ENCODE peak calls at places on chromosomes 13 and 19, in seven cellular contexts. F, I, C, V, U, Y and A are unnamed samples.

GRCh38 chr19:36605839-36606478 is 846 bp downstream of the ZNF382 start:
- DNase-seq in F (no peak), I (no peak), C (peak; percentile 1), V (no peak), U (no peak), Y (peak; percentile 0), A (no peak)

GRCh38 chr19:52188822-52189744 is 769 bp upstream of the PPP2R1A start:
- DNase-seq in F (peak; percentile 92), I (peak; percentile 92), C (no peak), V (peak; percentile 99), U (no peak), Y (no peak), A (no peak)

GRCh38 chr13:74040200-74040599 is 94.0 kb downstream of the KLF12 start:
- DNase-seq in F (peak; percentile 8), I (peak; percentile 62), C (no peak), V (no peak), U (peak; percentile 26), Y (no peak), A (peak; percentile 6)

GRCh38 chr19:51002542-51003311 is 1.3 kb upstream of the KLK8 start:
- DNase-seq in F (no peak), I (no peak), C (no peak), V (peak; percentile 29), U (peak; percentile 94), Y (no peak), A (no peak)

GRCh38 chr13:21124853-21125252 is 51.5 kb downstream of the SKA3 start:
- DNase-seq in F (no peak), I (no peak), C (peak; percentile 33), V (no peak), U (no peak), Y (no peak), A (no peak)

GRCh38 chr13:23378009-23378632 is 55.4 kb downstream of the SACS start:
- DNase-seq in F (peak; percentile 13), I (no peak), C (peak; percentile 93), V (no peak), U (peak; percentile 89), Y (peak; percentile 99), A (no peak)

GRCh38 chr19:2478324-2478755 is 2.4 kb downstream of the GADD45B start:
- DNase-seq in F (no peak), I (peak; percentile 75), C (peak; percentile 93), V (peak; percentile 73), U (no peak), Y (no peak), A (peak; percentile 54)

GRCh38 chr13:28718186-28718537 is 608 bp downstream of the SLC46A3 start:
- DNase-seq in F (no peak), I (no peak), C (peak; percentile 69), V (no peak), U (no peak), Y (no peak), A (no peak)

GRCh38 chr13:23372264-23372905 is 61.1 kb downstream of the SACS start:
- DNase-seq in F (no peak), I (no peak), C (no peak), V (no peak), U (no peak), Y (no peak), A (no peak)